ENCODE peak calls at places on chromosome 4, in six cellular contexts. V, U, Y, C, N and K are unnamed samples.

GRCh38 chr4:2886622-2887021 is 43.0 kb downstream of the ADD1 start:
- DNase-seq in V (peak), U (no peak), Y (no peak), C (no peak), N (no peak), K (no peak)

GRCh38 chr4:113404846-113405245 is 355.4 kb downstream of the ANK2 start:
- DNase-seq in V (peak), U (no peak), Y (no peak), C (no peak), N (no peak), K (no peak)

GRCh38 chr4:71184195-71184781 is 154.5 kb upstream of the SLC4A4 start:
- DNase-seq in V (peak), U (no peak), Y (no peak), C (peak), N (peak), K (peak)

GRCh38 chr4:68369474-68369805 is 19.6 kb upstream of the YTHDC1 start:
- DNase-seq in V (no peak), U (no peak), Y (no peak), C (no peak), N (no peak), K (no peak)

GRCh38 chr4:121656269-121656641 is 40.5 kb downstream of the ANXA5 start:
- DNase-seq in V (peak), U (peak), Y (peak), C (peak), N (peak), K (peak)

GRCh38 chr4:2354127-2354526 is 64.3 kb downstream of the ZFYVE28 start:
- DNase-seq in V (no peak), U (no peak), Y (no peak), C (no peak), N (peak), K (no peak)

GRCh38 chr4:86035688-86036087 is 324.2 kb downstream of the MAPK10 start:
- DNase-seq in V (no peak), U (no peak), Y (no peak), C (no peak), N (no peak), K (no peak)

GRCh38 chr4:158873795-158874359 is 105.1 kb downstream of the FNIP2 start:
- DNase-seq in V (no peak), U (no peak), Y (no peak), C (peak), N (peak), K (peak)

GRCh38 chr4:41550308-41550707 is 12.4 kb downstream of the LIMCH1 start:
- DNase-seq in V (no peak), U (no peak), Y (no peak), C (no peak), N (no peak), K (no peak)

GRCh38 chr4:166228112-166228511 is 355.1 kb downstream of the TLL1 start:
- DNase-seq in V (no peak), U (no peak), Y (no peak), C (no peak), N (no peak), K (no peak)

GRCh38 chr4:62548108-62548524 is 1348.0 kb downstream of the ADGRL3 start:
- DNase-seq in V (peak), U (peak), Y (no peak), C (no peak), N (no peak), K (no peak)

GRCh38 chr4:98939892-98940298 is 11.0 kb upstream of the EIF4E start:
- DNase-seq in V (no peak), U (no peak), Y (no peak), C (peak), N (peak), K (peak)

GRCh38 chr4:85474818-85475630 is at the start of gene ARHGAP24:
- DNase-seq in V (peak), U (peak), Y (peak), C (peak), N (peak), K (peak)

GRCh38 chr4:15110120-15110571 is 107.9 kb downstream of the CPEB2 start:
- DNase-seq in V (no peak), U (no peak), Y (no peak), C (no peak), N (no peak), K (no peak)

GRCh38 chr4:128521634-128522253 is 234.1 kb upstream of the PGRMC2 start:
- DNase-seq in V (no peak), U (no peak), Y (no peak), C (peak), N (peak), K (no peak)

GRCh38 chr4:51943221-51943620 is 76.9 kb downstream of the LRRC66 start:
- DNase-seq in V (no peak), U (no peak), Y (no peak), C (no peak), N (peak), K (no peak)

GRCh38 chr4:28373601-28374000 is 1513.0 kb downstream of the STIM2 start:
- DNase-seq in V (no peak), U (no peak), Y (no peak), C (peak), N (peak), K (no peak)

GRCh38 chr4:89121711-89122387 is 10.5 kb downstream of the TIGD2 start:
- DNase-seq in V (no peak), U (no peak), Y (no peak), C (peak), N (peak), K (no peak)
- H3K4me3 ChIP-seq in V (no peak), U (no peak), Y (no peak), C (no peak), N (no peak), K (no peak)

DNA sequence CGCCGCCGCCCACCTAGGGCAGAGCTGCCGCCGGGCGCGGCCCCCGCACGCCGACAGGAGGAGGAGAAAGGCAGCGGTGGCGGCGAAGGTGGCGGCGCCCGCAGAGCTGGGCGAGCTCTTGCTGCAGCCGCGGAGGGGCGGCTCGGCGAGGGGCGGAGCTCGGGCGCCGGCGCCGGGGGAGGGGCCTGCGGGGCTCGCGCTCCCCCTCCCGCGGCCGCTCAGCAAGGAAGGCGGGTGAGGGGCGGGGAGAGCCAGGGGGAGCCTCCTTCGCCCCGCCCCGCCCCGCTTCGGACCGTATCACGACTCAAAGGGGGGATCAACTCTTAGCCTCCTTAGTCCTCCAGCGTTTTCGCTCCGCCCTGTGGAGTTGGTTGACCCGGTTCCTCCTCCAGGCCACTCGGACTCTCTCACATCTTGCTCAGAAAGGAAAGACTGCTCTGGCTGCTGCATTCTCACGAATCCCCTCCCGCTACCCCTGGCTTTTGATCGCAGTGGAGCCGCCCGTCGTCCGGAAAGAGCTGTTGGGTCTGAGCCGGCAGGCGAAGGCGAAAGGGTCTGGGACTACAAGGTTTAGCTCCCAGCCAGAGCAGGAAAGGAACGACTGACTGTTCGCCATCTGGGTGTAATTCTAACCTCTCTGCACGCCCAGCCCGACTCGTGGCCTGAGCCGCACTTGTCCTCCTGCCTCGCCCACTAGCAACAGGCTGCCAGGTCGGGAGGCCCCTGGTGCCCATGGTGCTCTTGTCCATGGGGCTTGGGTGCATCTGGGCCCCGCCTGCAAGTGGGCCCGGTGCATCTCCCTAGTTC is at the start of gene ATP8A1:
- DNase-seq in V (peak), U (peak), Y (peak), C (peak), N (peak), K (peak)
- H3K4me3 ChIP-seq in V (peak), U (peak), Y (peak), C (peak), N (peak), K (peak)

GRCh38 chr4:4225915-4226605 is 669 bp downstream of the OTOP1 start:
- DNase-seq in V (no peak), U (no peak), Y (no peak), C (no peak), N (peak), K (no peak)

GRCh38 chr4:4228356-4228668 is 1.6 kb upstream of the OTOP1 start:
- DNase-seq in V (no peak), U (no peak), Y (no peak), C (no peak), N (no peak), K (no peak)

GRCh38 chr4:4227510-4228355 is 1.0 kb upstream of the OTOP1 start:
- DNase-seq in V (no peak), U (no peak), Y (no peak), C (no peak), N (no peak), K (no peak)

GRCh38 chr4:4226606-4227438 is at the start of gene OTOP1:
- DNase-seq in V (no peak), U (no peak), Y (no peak), C (no peak), N (no peak), K (no peak)
- H3K4me3 ChIP-seq in V (no peak), U (no peak), Y (no peak), C (no peak), N (no peak), K (no peak)

GRCh38 chr4:55346851-55347255 is 811 bp downstream of the SRD5A3 start:
- DNase-seq in V (no peak), U (no peak), Y (no peak), C (no peak), N (no peak), K (no peak)

GRCh38 chr4:55348436-55348835 is 2.4 kb downstream of the SRD5A3 start:
- DNase-seq in V (no peak), U (no peak), Y (no peak), C (no peak), N (no peak), K (no peak)

GRCh38 chr4:55345054-55345453 is 988 bp upstream of the SRD5A3 start:
- DNase-seq in V (no peak), U (no peak), Y (no peak), C (no peak), N (no peak), K (no peak)

GRCh38 chr4:55345980-55346850 is at the start of gene SRD5A3:
- DNase-seq in V (peak), U (peak), Y (peak), C (peak), N (peak), K (peak)

GRCh38 chr4:55347610-55348228 is 1.7 kb downstream of the SRD5A3 start:
- DNase-seq in V (no peak), U (no peak), Y (no peak), C (no peak), N (no peak), K (no peak)
- H3K4me3 ChIP-seq in V (no peak), U (peak), Y (peak), C (no peak), N (no peak), K (no peak)